ENCODE peak calls at places on chromosomes 12 and 14, in four cellular contexts. J, Z, U and F are unnamed samples.

GRCh38 chr12:94140556-94140955 is 7.8 kb upstream of the PLXNC1 start:
- DNase-seq in Z (no peak), J (peak; percentile 38), U (peak; percentile 58), F (no peak)

GRCh38 chr12:123879691-123880090 is 92.9 kb downstream of the CCDC92 start:
- DNase-seq in Z (no peak), U (no peak), J (no peak), F (no peak)

GRCh38 chr12:24109381-24110039 is 160.0 kb upstream of the SOX5 start:
- DNase-seq in U (no peak), Z (no peak), J (peak; percentile 38), F (no peak)

GRCh38 chr14:56422703-56423213 is 156.8 kb upstream of the TMEM260 start:
- DNase-seq in U (peak; percentile 41), J (peak; percentile 93), Z (no peak), F (no peak)

GRCh38 chr12:93441111-93441616 is 583 bp downstream of the UBE2N start:
- DNase-seq in Z (peak; percentile 83), J (no peak), U (no peak), F (peak; percentile 76)

GRCh38 chr14:98226411-98226810 is 1045.6 kb downstream of the BCL11B start:
- DNase-seq in Z (no peak), U (no peak), J (no peak), F (no peak)

GRCh38 chr14:50524071-50524470 is 8.3 kb downstream of the MAP4K5 start:
- DNase-seq in U (no peak), J (no peak), Z (no peak), F (no peak)

GRCh38 chr12:68641138-68641537 is 30.4 kb downstream of the RAP1B start:
- DNase-seq in Z (no peak), J (no peak), U (no peak), F (no peak)

GRCh38 chr12:45730842-45731336 is 1.4 kb downstream of the ARID2 start:
- DNase-seq in Z (no peak), U (no peak), J (peak; percentile 32), F (no peak)

GRCh38 chr14:70808023-70808401 is 1.3 kb downstream of the MAP3K9 start:
- DNase-seq in Z (no peak), U (peak; percentile 61), J (no peak), F (no peak)

GRCh38 chr14:61296707-61297502 is 15.8 kb upstream of the TMEM30B start:
- DNase-seq in U (no peak), J (peak; percentile 78), Z (no peak), F (no peak)

GRCh38 chr14:80428171-80428570 is 216.9 kb upstream of the DIO2 start:
- DNase-seq in U (no peak), J (peak; percentile 62), Z (no peak), F (no peak)

GRCh38 chr12:48777501-48778400 is 11.1 kb downstream of the ADCY6 start:
- DNase-seq in J (no peak), U (no peak), Z (no peak), F (no peak)

GRCh38 chr12:3267690-3268089 is 190.5 kb downstream of the TSPAN9 start:
- DNase-seq in Z (no peak), U (no peak), J (no peak), F (no peak)

GRCh38 chr14:50290306-50290705 is 21.7 kb downstream of the L2HGDH start:
- DNase-seq in Z (no peak), U (no peak), J (no peak), F (no peak)

GRCh38 chr14:67343601-67344230 is 15.9 kb downstream of the ATP6V1D start:
- DNase-seq in Z (no peak), J (no peak), U (no peak), F (no peak)

GRCh38 chr12:78191611-78192010 is 360.9 kb downstream of the NAV3 start:
- DNase-seq in U (no peak), Z (no peak), J (no peak), F (no peak)

GRCh38 chr14:50830044-50830931 is 674 bp downstream of the NIN start:
- DNase-seq in U (peak; percentile 57), Z (peak; percentile 86), J (peak; percentile 40), F (peak; percentile 76)

GRCh38 chr14:59427653-59428578 is 37.3 kb downstream of the GPR135 start:
- DNase-seq in J (peak; percentile 48), Z (no peak), U (no peak), F (no peak)

GRCh38 chr14:55026793-55027560 is at the start of the genes SOCS4 and WDHD1:
- DNase-seq in J (peak; percentile 93), U (peak; percentile 96), Z (peak; percentile 99), F (peak; percentile 97)
- TF ChIP-seq CTCF in J (no peak), U (peak; percentile 5), Z (no peak), F (no peak)

DNA sequence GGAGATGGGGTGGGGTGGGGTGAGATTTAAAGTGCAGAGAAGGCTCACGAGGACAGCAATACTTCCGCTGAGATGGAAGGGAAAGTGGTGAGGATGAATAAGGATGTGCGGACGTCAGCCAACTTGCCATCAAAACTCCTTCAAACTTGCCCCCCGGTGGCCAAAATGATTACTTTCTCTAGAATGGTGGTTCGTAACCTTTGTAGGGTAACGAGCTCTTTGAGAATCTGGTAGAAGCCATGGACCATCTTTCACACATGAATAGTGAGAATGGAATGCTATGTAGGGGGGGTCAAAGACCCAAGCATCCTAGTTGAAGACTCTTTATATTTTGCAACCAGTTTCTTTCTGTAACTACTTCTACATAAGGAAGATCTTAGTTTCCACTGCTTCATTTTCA is 245.9 kb upstream of the DDHD1 start:
- DNase-seq in J (peak; percentile 42), Z (no peak), U (no peak), F (no peak)
- TF ChIP-seq CTCF in J (peak; percentile 30), Z (peak; percentile 46), U (no peak), F (no peak)

GRCh38 chr14:104103061-104104005 is 17.8 kb downstream of the ASPG start:
- DNase-seq in U (no peak), J (no peak), Z (no peak), F (no peak)
- TF ChIP-seq CTCF in U (no peak), J (no peak), Z (no peak), F (no peak)

DNA sequence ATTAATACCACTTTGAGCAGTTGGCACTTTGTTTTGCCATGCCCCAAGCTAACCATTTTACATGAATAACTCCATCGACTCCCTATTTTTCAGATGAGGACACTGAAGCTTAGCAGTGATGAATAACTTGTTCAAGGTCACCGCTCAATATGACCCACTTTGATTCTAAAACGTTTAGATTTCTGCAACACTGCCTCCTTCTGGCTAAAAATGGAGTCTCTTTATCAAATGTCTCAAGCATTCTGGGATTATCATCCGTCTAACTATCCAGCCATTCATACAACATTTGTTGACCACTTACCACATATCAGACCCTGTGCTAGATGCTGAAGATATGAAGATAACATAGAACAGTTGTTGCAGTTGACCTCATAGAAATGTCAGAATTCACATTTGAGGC is 298.0 kb downstream of the PPFIA2 start:
- DNase-seq in Z (no peak), U (no peak), J (no peak), F (no peak)
- TF ChIP-seq CTCF in Z (no peak), U (no peak), J (peak; percentile 13), F (no peak)

GRCh38 chr12:109951751-109952150 is 44.4 kb downstream of the GIT2 start:
- DNase-seq in J (peak; percentile 73), U (no peak), Z (no peak), F (no peak)
- TF ChIP-seq CTCF in J (peak; percentile 1), U (no peak), Z (no peak), F (no peak)

DNA sequence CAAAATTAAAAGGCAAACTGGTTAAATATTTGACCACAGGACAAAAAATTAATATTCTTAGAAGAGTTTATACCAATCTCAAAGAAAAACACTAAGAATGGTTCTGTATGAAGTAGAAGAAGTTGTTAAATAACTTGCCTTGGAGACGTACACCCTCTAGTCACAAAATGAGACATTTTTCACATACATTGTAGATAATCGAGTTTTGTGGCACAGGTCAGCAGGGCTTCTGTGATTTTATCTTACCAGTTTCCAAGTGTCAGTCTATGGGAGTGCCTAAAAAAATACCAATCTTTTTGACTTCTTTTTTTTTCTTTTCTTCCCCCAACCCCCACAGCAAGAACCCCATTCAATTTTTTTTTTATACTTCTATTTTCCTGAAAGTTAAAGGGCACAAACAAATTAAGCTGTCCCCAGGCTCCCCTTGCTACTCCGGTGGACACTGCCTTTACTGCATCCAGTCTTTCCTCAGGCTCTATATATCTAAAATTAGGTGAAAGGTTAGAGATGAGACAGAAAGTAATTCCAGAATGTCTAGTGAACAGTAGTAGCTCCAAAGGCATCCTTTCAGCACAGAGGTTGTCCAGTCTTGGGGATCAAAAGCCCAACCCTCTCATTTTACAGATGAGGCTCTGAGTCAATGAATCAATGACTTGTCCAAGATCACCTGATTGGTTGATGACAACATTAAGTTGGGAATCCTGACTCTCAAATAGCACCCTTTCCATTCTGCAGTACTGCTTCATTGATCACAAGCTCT is 6.2 kb downstream of the LIMA1 start:
- DNase-seq in J (no peak), Z (no peak), U (no peak), F (no peak)
- TF ChIP-seq CTCF in J (no peak), Z (no peak), U (no peak), F (no peak)

DNA sequence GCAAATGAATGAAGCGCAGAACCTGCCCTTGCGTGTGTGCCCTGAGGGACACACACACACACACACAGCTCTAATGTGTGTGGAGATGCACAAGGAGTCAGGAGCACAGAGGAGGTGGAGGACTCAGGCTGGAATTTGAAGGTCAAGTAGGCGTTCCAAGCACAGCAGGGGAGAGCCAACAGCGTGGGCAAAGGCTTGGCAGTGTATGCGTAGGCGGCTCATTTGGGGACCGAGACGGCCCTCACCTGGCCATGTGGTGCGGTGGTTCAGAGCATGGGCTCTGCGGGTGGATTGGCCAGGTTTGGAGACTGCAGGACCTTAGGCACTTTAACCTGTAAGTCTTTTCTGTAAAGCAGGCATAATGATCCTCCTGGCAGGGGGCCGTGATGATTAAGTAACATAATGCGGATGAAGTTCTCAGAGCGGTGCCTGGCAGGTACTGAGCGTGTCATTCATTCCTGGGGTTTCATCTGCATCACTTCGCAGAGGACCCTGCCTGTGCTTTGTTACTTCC is 69.5 kb upstream of the SLC24A4 start:
- DNase-seq in Z (no peak), J (no peak), U (peak; percentile 76), F (peak; percentile 19)
- TF ChIP-seq CTCF in Z (no peak), J (no peak), U (peak; percentile 54), F (no peak)